ENCODE peak calls at places on chromosomes 7 and 10, in five cellular contexts. C, P, W, S and F are unnamed samples.

GRCh38 chr7:803243-803635 is 29.0 kb upstream of the SUN1 start:
- DNase-seq in C (no peak), P (no peak), W (no peak), S (no peak), F (no peak)

GRCh38 chr10:56586391-56586790 is 225.3 kb upstream of the ZWINT start:
- DNase-seq in C (peak; percentile 23), P (no peak), W (no peak), S (no peak), F (peak; percentile 38)

GRCh38 chr10:88088441-88089340 is 225.3 kb downstream of the PTEN start:
- DNase-seq in C (no peak), P (no peak), W (no peak), S (no peak), F (no peak)

GRCh38 chr7:80659120-80660055 is 20.9 kb downstream of the CD36 start:
- DNase-seq in C (peak; percentile 50), P (no peak), W (no peak), S (peak; percentile 66), F (no peak)

GRCh38 chr7:107150375-107151073 is 18.3 kb upstream of the HBP1 start:
- DNase-seq in C (peak; percentile 74), P (peak; percentile 77), W (peak; percentile 87), S (peak; percentile 87), F (peak; percentile 72)

GRCh38 chr7:131354390-131354789 is 26.7 kb downstream of the MKLN1 start:
- DNase-seq in C (no peak), P (no peak), W (no peak), S (no peak), F (no peak)

GRCh38 chr10:11298116-11298515 is 280.4 kb downstream of the CELF2 start:
- DNase-seq in C (no peak), P (no peak), W (no peak), S (no peak), F (no peak)

GRCh38 chr10:123807444-123808035 is 84.1 kb downstream of the CPXM2 start:
- DNase-seq in C (no peak), P (no peak), W (no peak), S (peak; percentile 41), F (no peak)

GRCh38 chr10:117734626-117735405 is 192.3 kb downstream of the EMX2 start:
- DNase-seq in C (no peak), P (peak; percentile 45), W (no peak), S (no peak), F (peak; percentile 55)

GRCh38 chr10:33800986-33801385 is 466.5 kb upstream of the NRP1 start:
- DNase-seq in C (no peak), P (no peak), W (no peak), S (no peak), F (no peak)

GRCh38 chr10:117615649-117616048 is 73.1 kb downstream of the EMX2 start:
- DNase-seq in C (no peak), P (no peak), W (no peak), S (no peak), F (no peak)

GRCh38 chr10:70145666-70146488 is 623 bp downstream of the TYSND1 start:
- DNase-seq in C (peak; percentile 56), P (peak; percentile 78), W (peak; percentile 51), S (peak; percentile 50), F (peak; percentile 80)

GRCh38 chr7:48035967-48036478 is 680 bp downstream of the C7orf57 start:
- DNase-seq in C (peak; percentile 35), P (peak; percentile 58), W (peak; percentile 15), S (peak; percentile 21), F (peak; percentile 52)

GRCh38 chr7:150903627-150904026 is 51.3 kb downstream of the AOC1 start:
- DNase-seq in C (peak; percentile 58), P (no peak), W (no peak), S (peak; percentile 43), F (no peak)

GRCh38 chr10:118503192-118503591 is 92.3 kb downstream of the PRLHR start:
- DNase-seq in C (no peak), P (no peak), W (no peak), S (no peak), F (no peak)

GRCh38 chr10:54985732-54986131 is 184.7 kb upstream of the PCDH15 start:
- DNase-seq in C (peak; percentile 10), P (no peak), W (no peak), S (no peak), F (no peak)
- TF ChIP-seq CTCF in C (peak; percentile 21), P (peak; percentile 39), W (no peak), S (no peak), F (peak; percentile 66)

GRCh38 chr10:95290446-95290800 is 380 bp downstream of the PDLIM1 start:
- DNase-seq in C (no peak), P (peak; percentile 57), W (no peak), S (no peak), F (no peak)

GRCh38 chr10:95289003-95289920 is 1.5 kb downstream of the PDLIM1 start:
- DNase-seq in C (no peak), P (no peak), W (no peak), S (no peak), F (no peak)

GRCh38 chr10:95291634-95292039 is 834 bp upstream of the PDLIM1 start:
- DNase-seq in C (no peak), P (no peak), W (no peak), S (no peak), F (no peak)

GRCh38 chr10:95289921-95290421 is 832 bp downstream of the PDLIM1 start:
- DNase-seq in C (no peak), P (no peak), W (no peak), S (no peak), F (no peak)

GRCh38 chr10:95290801-95291633 is at the start of gene PDLIM1:
- DNase-seq in C (peak; percentile 57), P (peak; percentile 77), W (no peak), S (peak; percentile 29), F (peak; percentile 62)
- TF ChIP-seq CTCF in C (peak; percentile 13), P (no peak), W (peak; percentile 16), S (peak; percentile 18), F (no peak)

GRCh38 chr10:120598377-120598776 is 141.3 kb downstream of the PLPP4 start:
- DNase-seq in C (no peak), P (no peak), W (no peak), S (no peak), F (peak; percentile 76)
- TF ChIP-seq CTCF in C (no peak), P (no peak), W (no peak), S (no peak), F (no peak)

DNA sequence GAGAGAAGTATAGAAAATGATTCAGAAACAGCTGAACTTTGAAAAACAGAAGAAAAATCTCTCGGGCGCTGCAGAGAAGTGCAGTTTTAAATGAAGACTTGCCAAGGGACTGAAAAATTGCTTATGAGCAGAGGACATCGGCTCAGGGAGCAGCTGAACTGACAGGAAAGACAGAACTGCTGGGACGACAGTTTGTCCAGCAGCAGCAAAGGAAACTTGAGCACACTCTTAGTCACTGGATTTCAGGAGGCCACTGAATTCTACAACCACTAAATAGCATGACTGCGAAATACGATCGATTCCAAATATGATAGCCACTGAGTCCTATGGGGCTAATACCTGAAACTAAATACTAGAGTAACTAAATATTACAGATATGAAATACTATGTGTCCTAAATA is 43.0 kb downstream of the LEP start:
- DNase-seq in C (no peak), P (no peak), W (no peak), S (no peak), F (no peak)
- TF ChIP-seq CTCF in C (no peak), P (no peak), W (no peak), S (no peak), F (no peak)